ENCODE peak calls at places on chromosomes 4 and X, in five cellular contexts. R is GM23248, F is mammary epithelial cell, T is GM23338, N is neural progenitor cell. E is an unnamed sample.

GRCh38 chrX:143027262-143027661 is 1.5 kb downstream of the SPANXN4 start:
- DNase-seq in R (no peak), N (no peak), T (peak), F (no peak), E (no peak)

GRCh38 chr4:139875456-139875855 is 209.8 kb downstream of the MGST2 start:
- DNase-seq in T (peak), R (no peak), F (no peak), N (peak), E (no peak)

GRCh38 chrX:68686684-68687045 is 39.2 kb downstream of the STARD8 start:
- DNase-seq in N (peak), T (peak), F (no peak), R (peak), E (peak)

GRCh38 chr4:84582302-84582987 is 482 bp upstream of the CDS1 start:
- DNase-seq in R (peak), F (peak), T (peak), N (peak), E (peak)

GRCh38 chrX:18961686-18962085 is 22.2 kb downstream of the PHKA2 start:
- DNase-seq in T (no peak), R (peak), N (no peak), F (no peak), E (peak)

GRCh38 chr4:48772568-48772967 is 7.5 kb downstream of the FRYL start:
- DNase-seq in T (no peak), F (no peak), N (no peak), R (no peak), E (no peak)

GRCh38 chr4:154692311-154692818 is 51.4 kb upstream of the LRAT start:
- DNase-seq in R (no peak), T (no peak), F (no peak), N (no peak), E (no peak)

GRCh38 chr4:187128226-187128625 is 404.6 kb upstream of the FAT1 start:
- DNase-seq in T (no peak), F (peak), R (peak), N (no peak), E (peak)

GRCh38 chr4:102780476-102781144 is 19.8 kb upstream of the MANBA start:
- DNase-seq in F (peak), T (no peak), N (no peak), R (peak), E (peak)

GRCh38 chr4:184384056-184384809 is 90.1 kb downstream of the IRF2 start:
- DNase-seq in N (peak), F (peak), T (peak), R (peak), E (peak)

GRCh38 chr4:87304659-87305277 is 17.9 kb downstream of the HSD17B13 start:
- DNase-seq in N (no peak), R (no peak), T (no peak), F (peak), E (peak)

GRCh38 chr4:38667005-38667771 is 3.2 kb downstream of the KLF3 start:
- DNase-seq in N (peak), T (peak), F (peak), R (peak), E (peak)

GRCh38 chr4:164779811-164780216 is 25.9 kb downstream of the SMIM31 start:
- DNase-seq in R (peak), T (peak), F (peak), N (peak), E (peak)

GRCh38 chr4:100290585-100290984 is 100.3 kb upstream of the DDIT4L start:
- DNase-seq in T (no peak), R (peak), F (peak), N (no peak), E (peak)

GRCh38 chr4:25890653-25891485 is 23.2 kb upstream of the SMIM20 start:
- DNase-seq in F (no peak), N (peak), T (peak), R (no peak), E (no peak)

GRCh38 chr4:54063737-54064316 is 578 bp downstream of the CHIC2 start:
- DNase-seq in N (peak), T (peak), F (peak), R (peak), E (peak)

GRCh38 chr4:89765966-89766365 is 71.0 kb downstream of the SNCA start:
- DNase-seq in N (no peak), R (peak), T (no peak), F (peak), E (peak)

GRCh38 chr4:176875441-176875930 is 82.8 kb upstream of the VEGFC start:
- DNase-seq in R (peak), T (no peak), F (no peak), N (peak), E (no peak)

GRCh38 chr4:140875751-140876389 is 119.7 kb upstream of the TBC1D9 start:
- DNase-seq in T (no peak), R (no peak), F (no peak), N (no peak), E (no peak)

GRCh38 chr4:7905461-7905915 is 34.2 kb downstream of the AFAP1 start:
- DNase-seq in R (peak), T (no peak), F (no peak), N (no peak), E (peak)

GRCh38 chr4:39873823-39874222 is 103.9 kb downstream of the PDS5A start:
- DNase-seq in F (no peak), R (peak), T (no peak), N (no peak), E (peak)

GRCh38 chr4:139514382-139515059 is 41.5 kb downstream of the SETD7 start:
- DNase-seq in F (no peak), R (no peak), N (no peak), T (no peak), E (no peak)

GRCh38 chr4:92232566-92232965 is 71.2 kb upstream of the GRID2 start:
- DNase-seq in N (no peak), T (no peak), F (peak), R (peak), E (peak)

GRCh38 chrX:136086521-136086920 is 60.8 kb upstream of the FHL1 start:
- DNase-seq in R (peak), T (no peak), F (no peak), N (no peak), E (peak)

GRCh38 chr4:20773144-20773997 is 73.1 kb downstream of the PACRGL start:
- DNase-seq in T (peak), N (peak), R (peak), F (peak), E (peak)

GRCh38 chr4:84814100-84814750 is 152.3 kb downstream of the WDFY3 start:
- DNase-seq in T (no peak), N (no peak), R (peak), F (peak), E (peak)

GRCh38 chrX:152907084-152907651 is 9.3 kb downstream of the ZNF185 start:
- DNase-seq in R (peak), T (peak), N (peak), F (no peak), E (peak)

GRCh38 chrX:135010921-135011320 is 11.4 kb downstream of the RTL8B start:
- DNase-seq in R (no peak), F (no peak), T (peak), N (no peak), E (no peak)

GRCh38 chr4:2786152-2786671 is 6.7 kb upstream of the SH3BP2 start:
- DNase-seq in T (no peak), F (no peak), R (no peak), N (no peak), E (no peak)

GRCh38 chr4:14856076-14856926 is 146.0 kb upstream of the CPEB2 start:
- DNase-seq in R (peak), N (no peak), F (peak), T (no peak), E (peak)

GRCh38 chr4:33661636-33662035 is 2582.7 kb downstream of the ARAP2 start:
- DNase-seq in T (no peak), R (no peak), F (no peak), N (no peak), E (no peak)

GRCh38 chrX:111492085-111492484 is 19.4 kb upstream of the SERTM2 start:
- DNase-seq in R (no peak), N (no peak), F (no peak), T (no peak), E (no peak)

GRCh38 chrX:47577901-47578300 is 4.3 kb upstream of the TIMP1 start:
- DNase-seq in R (no peak), F (no peak), T (no peak), N (no peak), E (no peak)

GRCh38 chr4:4860381-4860802 is 927 bp downstream of the MSX1 start:
- DNase-seq in N (no peak), R (no peak), F (no peak), T (no peak), E (no peak)
- TF ChIP-seq EZH2 in N (peak), R (no peak), F (no peak), T (no peak), E (no peak)

GRCh38 chrX:40005290-40006011 is 92.3 kb downstream of the BCOR start:
- DNase-seq in T (peak), R (no peak), N (peak), F (no peak), E (no peak)
- TF ChIP-seq EZH2 in T (peak), R (no peak), N (peak), F (no peak), E (no peak)

DNA sequence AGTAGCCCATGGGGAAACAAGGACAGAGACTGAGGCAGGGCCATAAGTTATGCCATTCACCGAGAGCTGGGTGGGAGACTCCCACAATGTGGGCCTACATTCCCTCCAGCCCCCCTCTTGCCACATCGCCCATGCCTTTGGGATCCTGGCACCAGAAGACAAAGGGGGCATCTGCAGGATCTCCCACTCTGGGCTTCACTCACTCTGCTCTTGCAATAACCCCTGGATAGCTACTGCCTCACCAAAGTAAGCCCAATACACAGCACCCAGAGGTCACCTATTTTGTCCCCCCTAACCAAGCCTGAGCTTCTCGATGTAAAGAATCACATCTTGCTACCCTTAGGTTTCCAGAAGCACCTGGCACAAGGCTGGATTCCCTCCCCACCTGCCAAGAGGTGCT is 741 bp upstream of the RTL5 start:
- DNase-seq in T (no peak), N (no peak), F (no peak), R (no peak), E (no peak)
- TF ChIP-seq EZH2 in T (no peak), N (no peak), F (no peak), R (no peak), E (no peak)

DNA sequence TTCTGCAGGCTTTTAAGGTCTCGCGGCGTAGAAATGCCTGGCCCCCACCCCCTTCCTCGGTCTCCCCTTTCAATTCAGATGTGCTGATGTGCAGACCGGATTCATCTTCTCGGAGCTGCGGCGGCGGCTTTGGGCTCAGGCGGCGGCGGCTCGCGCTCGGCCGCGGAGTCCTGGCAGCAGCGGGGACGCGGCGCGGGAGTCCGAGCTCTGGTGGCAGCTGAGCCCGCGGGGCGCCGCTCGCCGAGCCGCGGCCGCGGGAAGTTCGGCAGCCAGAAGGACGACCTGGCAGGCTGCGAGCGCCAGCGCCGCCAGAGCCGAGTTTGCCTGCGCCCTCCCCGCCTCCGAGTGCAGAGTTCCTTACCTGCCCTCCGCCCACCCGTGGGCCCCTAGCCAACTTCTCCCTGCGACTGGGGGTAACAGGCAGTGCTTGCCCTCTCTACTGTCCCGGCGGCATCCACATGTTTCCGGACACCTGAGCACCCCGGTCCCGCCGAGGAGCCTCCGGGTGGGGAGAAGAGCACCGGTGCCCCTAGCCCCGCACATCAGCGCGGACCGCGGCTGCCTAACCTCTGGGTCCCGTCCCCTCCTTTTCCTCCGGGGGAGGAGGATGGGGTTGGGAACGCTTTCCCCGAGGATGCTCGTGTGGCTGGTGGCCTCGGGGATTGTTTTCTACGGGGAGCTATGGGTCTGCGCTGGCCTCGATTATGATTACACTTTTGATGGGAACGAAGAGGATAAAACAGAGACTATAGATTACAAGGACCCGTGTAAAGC is 448 bp downstream of the TLL1 start:
- DNase-seq in T (peak), R (peak), N (peak), F (peak), E (peak)
- TF ChIP-seq EZH2 in T (peak), R (no peak), N (peak), F (no peak), E (peak)

GRCh38 chrX:150365953-150366911 is 3.1 kb downstream of the MAMLD1 start:
- DNase-seq in R (peak), N (peak), F (peak), T (peak), E (peak)

GRCh38 chrX:150362599-150363481 is at the start of gene MAMLD1:
- DNase-seq in N (peak), F (peak), T (peak), R (peak), E (peak)

GRCh38 chrX:150365051-150365952 is 2.2 kb downstream of the MAMLD1 start:
- DNase-seq in T (peak), F (peak), R (peak), N (peak), E (peak)

GRCh38 chrX:150363561-150364346 is 637 bp downstream of the MAMLD1 start:
- DNase-seq in R (peak), F (peak), N (peak), T (peak), E (peak)

DNA sequence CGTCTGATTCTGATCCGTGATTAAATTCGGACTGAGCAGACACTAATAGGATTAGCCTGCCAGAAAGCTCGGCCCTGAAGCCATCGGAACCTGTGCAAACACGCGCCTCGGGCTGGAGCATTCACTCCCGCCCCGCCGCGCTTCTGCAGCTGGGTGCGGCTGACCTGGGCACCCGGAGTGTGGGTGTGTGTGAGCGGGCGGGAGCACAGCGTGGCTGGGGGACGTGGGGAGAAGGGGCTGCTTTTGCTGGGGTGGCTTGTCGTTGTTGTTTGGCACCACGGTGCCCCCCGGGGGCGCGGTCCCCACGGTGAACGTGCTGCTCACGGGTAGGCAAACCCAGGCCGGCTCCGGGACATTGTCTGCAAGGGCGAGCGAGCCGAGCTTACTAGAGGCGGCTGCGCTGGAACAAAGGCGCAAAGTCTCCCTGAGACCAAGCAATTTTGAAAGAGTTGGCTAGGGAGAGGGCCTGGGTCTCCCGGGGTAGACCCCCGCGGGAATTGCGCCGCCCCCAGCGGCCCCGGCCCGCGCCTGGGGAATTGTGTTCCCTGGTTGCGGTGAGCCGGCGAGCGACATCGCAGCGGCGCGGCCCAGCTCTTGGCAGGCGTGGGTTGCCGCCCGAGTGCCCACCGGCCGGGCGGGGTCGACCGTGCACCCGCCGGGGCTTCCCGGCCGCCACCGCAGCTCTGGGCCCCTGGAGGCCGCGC is 1.4 kb downstream of the MAMLD1 start:
- DNase-seq in R (peak), T (peak), N (peak), F (peak), E (peak)
- TF ChIP-seq EZH2 in R (no peak), T (peak), N (no peak), F (no peak), E (no peak)

E was measured in fibroblast of lung.